ENCODE peak calls at places on chromosomes 12 and 14, in nine cellular contexts. L is GM12878, R is breast epithelium, H is stomach, P is HCT116, T is vagina, G is sigmoid colon, B is HepG2, X is suprapubic skin. V is an unnamed sample.

GRCh38 chr14:99636487-99636886 is 8.4 kb upstream of the HHIPL1 start:
- DNase-seq in L (no peak), R (no peak), H (no peak), P (no peak), T (no peak), G (no peak), B (no peak), X (no peak), V (no peak)

GRCh38 chr14:76550534-76550933 is 174.6 kb downstream of the ESRRB start:
- DNase-seq in L (no peak), R (no peak), H (no peak), P (peak; percentile 31), T (no peak), G (no peak), B (no peak), X (no peak), V (no peak)

GRCh38 chr12:10717410-10717809 is 5.7 kb downstream of the YBX3 start:
- DNase-seq in L (no peak), R (no peak), H (no peak), P (no peak), T (no peak), G (no peak), B (no peak), X (no peak), V (no peak)

GRCh38 chr14:60134702-60135101 is 30.5 kb downstream of the DHRS7 start:
- DNase-seq in L (no peak), R (no peak), H (no peak), P (no peak), T (no peak), G (no peak), B (no peak), X (no peak), V (no peak)

GRCh38 chr12:122980192-122981035 is at the start of gene ARL6IP4:
- DNase-seq in L (no peak), R (no peak), H (peak; percentile 70), P (no peak), T (no peak), G (no peak), B (no peak), X (no peak), V (peak; percentile 95)

GRCh38 chr14:32012062-32012461 is 65.0 kb upstream of the ARHGAP5 start:
- DNase-seq in L (no peak), R (no peak), H (no peak), P (no peak), T (no peak), G (no peak), B (no peak), X (no peak), V (no peak)

GRCh38 chr14:36658091-36659009 is 3.3 kb upstream of the PAX9 start:
- DNase-seq in L (no peak), R (no peak), H (no peak), P (no peak), T (no peak), G (no peak), B (no peak), X (no peak), V (no peak)

GRCh38 chr12:114041136-114041535 is 75.0 kb upstream of the RBM19 start:
- DNase-seq in L (no peak), R (no peak), H (no peak), P (no peak), T (no peak), G (no peak), B (no peak), X (no peak), V (no peak)

GRCh38 chr14:103909531-103910261 is 18.6 kb upstream of the TDRD9 start:
- DNase-seq in L (no peak), R (no peak), H (no peak), P (no peak), T (no peak), G (no peak), B (no peak), X (no peak), V (peak; percentile 62)

GRCh38 chr12:3527736-3528135 is 36.7 kb downstream of the PRMT8 start:
- DNase-seq in L (no peak), R (no peak), H (no peak), P (no peak), T (no peak), G (no peak), B (no peak), X (no peak), V (no peak)

GRCh38 chr12:120286768-120287490 is 4.8 kb downstream of the RNU4-2 start:
- DNase-seq in L (no peak), R (no peak), H (no peak), P (no peak), T (no peak), G (no peak), B (no peak), X (no peak), V (no peak)

GRCh38 chr14:61342486-61342885 is 21.1 kb downstream of the PRKCH start:
- DNase-seq in L (peak; percentile 67), R (no peak), H (no peak), P (no peak), T (no peak), G (no peak), B (no peak), X (no peak), V (peak; percentile 81)

GRCh38 chr12:56129210-56129691 is 1.2 kb downstream of the ESYT1 start:
- DNase-seq in L (no peak), R (peak; percentile 66), H (peak; percentile 70), P (no peak), T (no peak), G (peak; percentile 88), B (no peak), X (peak; percentile 88), V (peak; percentile 96)

GRCh38 chr12:56127485-56127887 is 581 bp upstream of the ESYT1 start:
- DNase-seq in L (no peak), R (no peak), H (no peak), P (no peak), T (no peak), G (no peak), B (no peak), X (no peak), V (no peak)

GRCh38 chr12:56126732-56127239 is 1.3 kb upstream of the ESYT1 start:
- DNase-seq in L (no peak), R (no peak), H (no peak), P (no peak), T (no peak), G (no peak), B (no peak), X (no peak), V (no peak)

GRCh38 chr12:56128669-56129209 is 672 bp downstream of the ESYT1 start:
- DNase-seq in L (no peak), R (no peak), H (no peak), P (no peak), T (no peak), G (peak; percentile 76), B (no peak), X (no peak), V (peak; percentile 85)

GRCh38 chr12:56127888-56128668 is at the start of gene ESYT1:
- DNase-seq in L (peak; percentile 98), R (peak; percentile 99), H (peak; percentile 99), P (peak; percentile 100), T (peak; percentile 100), G (peak; percentile 100), B (peak; percentile 100), X (peak; percentile 99), V (peak; percentile 99)
- TF ChIP-seq POLR2A in L (peak; percentile 87), R (peak; percentile 71), H (peak; percentile 81), P (peak; percentile 88), T (peak; percentile 76), G (peak; percentile 98), B (peak; percentile 90), X (peak; percentile 56), V (no peak)

DNA sequence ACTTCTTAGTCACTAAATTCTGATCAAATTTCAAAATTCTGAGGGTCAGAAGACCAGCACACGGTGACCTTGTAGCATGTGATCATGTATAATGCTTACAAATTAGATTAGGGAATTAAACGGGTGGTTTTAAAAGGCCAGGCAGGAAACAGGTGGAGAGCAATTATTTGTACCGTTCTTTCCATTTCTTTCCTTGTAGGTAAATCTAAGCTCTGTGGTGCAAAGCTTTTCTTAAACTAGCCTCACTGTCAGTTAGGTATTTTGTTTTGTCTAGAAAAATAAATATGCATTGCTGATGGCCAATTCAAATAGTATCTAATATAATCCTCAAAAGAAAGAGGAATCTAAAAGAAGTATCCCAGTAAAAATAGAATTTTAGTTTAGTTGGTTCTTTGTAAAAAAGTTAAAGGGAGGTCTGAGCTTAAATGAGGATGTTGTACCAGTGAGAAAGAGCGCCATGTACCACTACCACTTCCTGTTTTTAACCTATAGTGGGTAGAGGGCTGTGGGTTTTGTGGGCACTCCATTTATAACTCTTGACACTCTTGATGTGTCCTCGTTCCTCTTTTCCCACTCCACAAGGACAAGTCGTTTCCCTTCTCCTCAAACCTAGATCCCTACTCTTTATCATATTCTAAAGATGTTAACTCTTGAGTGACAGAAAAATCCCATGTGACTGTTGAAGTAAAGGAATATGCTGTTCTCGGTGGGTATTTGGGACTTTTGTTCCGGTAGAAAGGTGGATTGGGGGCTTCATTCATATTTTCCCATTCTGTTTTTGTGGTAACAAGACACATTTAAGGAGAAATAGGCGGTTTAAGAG is 50.9 kb downstream of the SLC38A1 start:
- DNase-seq in L (peak; percentile 90), R (no peak), H (peak; percentile 34), P (no peak), T (no peak), G (no peak), B (no peak), X (no peak), V (no peak)
- TF ChIP-seq POLR2AphosphoS5 in L (peak; percentile 39), R (no peak), H (peak; percentile 38), P (no peak), T (no peak), G (no peak), B (no peak), X (no peak), V (peak; percentile 74)

GRCh38 chr14:88842414-88842813 is 18.0 kb downstream of the TTC8 start:
- DNase-seq in L (no peak), R (no peak), H (no peak), P (no peak), T (no peak), G (no peak), B (no peak), X (no peak), V (no peak)
- TF ChIP-seq POLR2A in L (no peak), R (no peak), H (no peak), P (no peak), T (no peak), G (no peak), B (no peak), X (no peak), V (no peak)

GRCh38 chr14:53034036-53034435 is 83.2 kb upstream of the FERMT2 start:
- DNase-seq in L (no peak), R (no peak), H (no peak), P (no peak), T (no peak), G (no peak), B (no peak), X (no peak), V (no peak)

GRCh38 chr14:53035336-53035735 is 84.5 kb upstream of the FERMT2 start:
- DNase-seq in L (no peak), R (no peak), H (no peak), P (no peak), T (no peak), G (no peak), B (no peak), X (no peak), V (no peak)

GRCh38 chr14:53032838-53033390 is 82.1 kb upstream of the FERMT2 start:
- DNase-seq in L (no peak), R (no peak), H (no peak), P (no peak), T (no peak), G (no peak), B (peak; percentile 17), X (no peak), V (no peak)

GRCh38 chr14:53034688-53035087 is 83.8 kb upstream of the FERMT2 start:
- DNase-seq in L (no peak), R (no peak), H (no peak), P (no peak), T (no peak), G (no peak), B (no peak), X (no peak), V (no peak)

GRCh38 chr14:53032161-53032803 is 81.4 kb upstream of the FERMT2 start:
- DNase-seq in L (no peak), R (no peak), H (no peak), P (peak; percentile 40), T (no peak), G (peak; percentile 66), B (peak; percentile 69), X (no peak), V (no peak)
- TF ChIP-seq POLR2AphosphoS5 in L (no peak), R (no peak), H (peak; percentile 59), P (no peak), T (no peak), G (peak; percentile 28), B (no peak), X (no peak), V (peak; percentile 23)

V was measured in spleen.